ENCODE peak calls at places on chromosome 19, in six cellular contexts. O, W, B, T, Q and H are unnamed samples.

GRCh38 chr19:32457540-32457939 is 52.0 kb downstream of the DPY19L3 start:
- DNase-seq in Q (no peak), T (no peak), B (peak; percentile 14), W (no peak), O (no peak), H (no peak)

GRCh38 chr19:49701271-49701786 is 10.4 kb downstream of the CPT1C start:
- DNase-seq in O (no peak), Q (no peak), W (no peak), B (no peak), T (no peak), H (no peak)

GRCh38 chr19:22602631-22603272 is 31.4 kb upstream of the ZNF492 start:
- DNase-seq in W (no peak), B (no peak), T (no peak), O (no peak), Q (no peak), H (no peak)

GRCh38 chr19:16118489-16119033 is 6.9 kb downstream of the RAB8A start:
- DNase-seq in O (no peak), W (no peak), Q (no peak), B (no peak), T (no peak), H (no peak)

GRCh38 chr19:43124360-43124759 is 41.9 kb upstream of the PSG2 start:
- DNase-seq in T (no peak), W (no peak), B (no peak), O (no peak), Q (no peak), H (no peak)

GRCh38 chr19:57812201-57812600 is 2.5 kb downstream of the ZNF552 start:
- DNase-seq in Q (no peak), B (no peak), T (no peak), W (no peak), O (no peak), H (no peak)

GRCh38 chr19:2233601-2234280 is 2.4 kb downstream of the PLEKHJ1 start:
- DNase-seq in B (no peak), T (no peak), O (no peak), W (no peak), Q (no peak), H (no peak)

GRCh38 chr19:3192684-3193083 is 7.0 kb downstream of the NCLN start:
- DNase-seq in T (no peak), B (no peak), W (no peak), O (no peak), Q (no peak), H (no peak)

GRCh38 chr19:51749979-51750378 is 1.7 kb downstream of the FPR1 start:
- DNase-seq in Q (no peak), W (no peak), T (no peak), O (no peak), B (peak; percentile 67), H (no peak)

GRCh38 chr19:56272448-56272847 is at the start of gene EDDM13:
- DNase-seq in O (no peak), W (no peak), Q (no peak), B (peak; percentile 2), T (peak; percentile 33), H (no peak)

GRCh38 chr19:805161-805561 is 7.9 kb downstream of the PTBP1 start:
- DNase-seq in B (no peak), T (no peak), Q (no peak), O (no peak), W (no peak), H (no peak)